ENCODE peak calls at places on chromosomes 16 and 17, in four cellular contexts. X is OCI-LY7, I is uterus, D is testis. G is an unnamed sample.

GRCh38 chr16:84043486-84044107 is 1.0 kb upstream of the SLC38A8 start:
- DNase-seq in X (no peak), I (no peak), D (no peak), G (no peak)

GRCh38 chr16:58638148-58639036 is 8.8 kb upstream of the CNOT1 start:
- DNase-seq in X (no peak), I (peak), D (peak), G (no peak)

GRCh38 chr16:17511340-17511739 is 40.6 kb upstream of the XYLT1 start:
- DNase-seq in X (no peak), I (no peak), D (no peak), G (no peak)

GRCh38 chr16:85568519-85568918 is 44.6 kb upstream of the GSE1 start:
- DNase-seq in X (no peak), I (no peak), D (peak), G (no peak)

GRCh38 chr16:85312642-85313540 is 200.6 kb upstream of the CIBAR2 start:
- DNase-seq in X (peak), I (no peak), D (peak), G (no peak)

GRCh38 chr17:559699-560378 is 154.8 kb downstream of the VPS53 start:
- DNase-seq in X (no peak), I (no peak), D (no peak), G (no peak)

GRCh38 chr17:67021196-67021595 is 23.2 kb upstream of the CACNG1 start:
- DNase-seq in X (no peak), I (no peak), D (no peak), G (no peak)

GRCh38 chr17:38333635-38334295 is 10.0 kb downstream of the GPR179 start:
- DNase-seq in X (peak), I (no peak), D (peak), G (peak)

GRCh38 chr17:33651631-33652030 is 358.5 kb upstream of the ASIC2 start:
- DNase-seq in X (no peak), I (no peak), D (no peak), G (no peak)

GRCh38 chr17:63698886-63699637 is 863 bp downstream of the LIMD2 start:
- DNase-seq in X (peak), I (peak), D (peak), G (peak)

GRCh38 chr17:55295411-55296170 is 30.8 kb downstream of the HLF start:
- DNase-seq in X (peak), I (peak), D (peak), G (peak)

GRCh38 chr17:12996357-12996756 is 21.5 kb downstream of the ELAC2 start:
- DNase-seq in X (no peak), I (no peak), D (no peak), G (no peak)

GRCh38 chr17:45139533-45139920 is 4.0 kb downstream of the ACBD4 start:
- DNase-seq in X (no peak), I (no peak), D (no peak), G (no peak)

GRCh38 chr16:89557230-89557935 is 3.1 kb upstream of the RPL13 start:
- DNase-seq in X (peak), I (peak), D (peak), G (peak)

GRCh38 chr17:6948562-6948961 is 47.3 kb upstream of the ALOX12 start:
- DNase-seq in X (no peak), I (no peak), D (no peak), G (no peak)

GRCh38 chr16:71771571-71771970 is 37.1 kb downstream of the AP1G1 start:
- DNase-seq in X (no peak), I (no peak), D (no peak), G (no peak)

GRCh38 chr17:61551255-61551742 is 39.7 kb downstream of the NACA2 start:
- DNase-seq in X (peak), I (no peak), D (no peak), G (peak)

GRCh38 chr17:37220609-37220953 is 155.2 kb upstream of the C17orf78 start:
- DNase-seq in X (peak), I (no peak), D (peak), G (peak)

GRCh38 chr17:60745544-60745943 is 67.9 kb downstream of the BCAS3 start:
- DNase-seq in X (no peak), I (no peak), D (no peak), G (no peak)

GRCh38 chr17:81394377-81394747 is 895 bp upstream of the BAHCC1 start:
- DNase-seq in X (no peak), I (no peak), D (no peak), G (no peak)

GRCh38 chr17:48575066-48575582 is 3.0 kb downstream of the HOXB4 start:
- DNase-seq in X (no peak), I (no peak), D (no peak), G (no peak)

GRCh38 chr16:2507052-2507678 is 6.6 kb upstream of the ATP6V0C start:
- DNase-seq in X (peak), I (no peak), D (no peak), G (peak)

GRCh38 chr17:39722965-39723848 is 7.1 kb downstream of the MIEN1 start:
- DNase-seq in X (no peak), I (no peak), D (no peak), G (peak)

GRCh38 chr17:76671912-76672262 is 28.3 kb upstream of the ST6GALNAC1 start:
- DNase-seq in X (no peak), I (no peak), D (no peak), G (no peak)

GRCh38 chr17:28878981-28879380 is 18.6 kb downstream of the FLOT2 start:
- DNase-seq in X (peak), I (no peak), D (peak), G (peak)

GRCh38 chr16:83344014-83344413 is 463.8 kb upstream of the HSBP1 start:
- DNase-seq in X (no peak), I (no peak), D (no peak), G (no peak)

DNA sequence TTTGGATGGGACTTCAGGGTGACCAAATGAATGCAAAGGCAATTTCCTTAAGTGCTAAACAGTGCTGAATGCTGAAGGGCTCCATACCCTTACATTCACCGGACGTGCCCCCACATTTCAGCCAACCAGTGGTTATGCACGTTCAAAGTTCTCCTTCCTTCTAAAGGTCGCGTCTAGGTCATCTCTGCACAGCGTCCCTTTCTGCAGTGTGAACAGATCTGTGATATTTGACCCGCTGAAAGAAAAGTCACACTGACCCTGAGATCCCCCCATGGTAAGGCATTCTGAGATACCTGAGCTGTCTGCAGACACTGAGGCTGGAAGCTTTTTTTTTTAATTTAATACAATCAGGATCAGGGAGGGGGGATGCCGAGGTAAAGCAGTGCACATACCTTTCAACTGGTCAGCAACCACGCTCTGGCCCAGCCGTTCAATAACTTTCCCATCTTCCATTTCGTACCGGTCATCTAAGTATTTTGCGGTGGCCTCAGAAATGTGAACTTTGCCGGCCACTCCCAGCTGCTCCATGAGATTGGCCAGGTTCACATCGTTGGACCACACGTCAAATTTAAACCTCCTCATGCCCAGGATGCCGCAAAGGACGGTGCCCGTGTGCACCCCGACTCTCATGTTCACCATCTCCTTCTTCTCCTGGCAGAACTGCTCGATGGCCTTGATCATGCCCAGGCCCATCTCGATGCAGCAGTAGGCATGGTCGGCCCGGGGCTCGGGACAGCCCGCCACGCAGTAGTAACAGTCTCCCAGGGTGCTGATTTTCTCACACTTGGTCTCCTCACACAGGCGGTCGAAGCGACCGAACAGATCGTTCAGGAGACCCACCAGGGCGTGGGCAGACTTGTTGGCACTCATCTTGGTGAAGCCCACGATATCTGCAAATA is 2.6 kb downstream of the ADCY9 start:
- DNase-seq in X (no peak), I (no peak), D (no peak), G (no peak)
- H3K4me3 ChIP-seq in X (no peak), I (peak), D (no peak), G (no peak)

GRCh38 chr16:24701521-24701951 is 27.9 kb upstream of the TNRC6A start:
- DNase-seq in X (no peak), I (no peak), D (no peak), G (no peak)

GRCh38 chr16:24698314-24698713 is 31.1 kb upstream of the TNRC6A start:
- DNase-seq in X (no peak), I (no peak), D (no peak), G (no peak)

GRCh38 chr16:24696699-24697098 is 32.8 kb upstream of the TNRC6A start:
- DNase-seq in X (no peak), I (no peak), D (no peak), G (no peak)

GRCh38 chr16:24699151-24699723 is 30.2 kb upstream of the TNRC6A start:
- DNase-seq in X (no peak), I (no peak), D (no peak), G (no peak)

DNA sequence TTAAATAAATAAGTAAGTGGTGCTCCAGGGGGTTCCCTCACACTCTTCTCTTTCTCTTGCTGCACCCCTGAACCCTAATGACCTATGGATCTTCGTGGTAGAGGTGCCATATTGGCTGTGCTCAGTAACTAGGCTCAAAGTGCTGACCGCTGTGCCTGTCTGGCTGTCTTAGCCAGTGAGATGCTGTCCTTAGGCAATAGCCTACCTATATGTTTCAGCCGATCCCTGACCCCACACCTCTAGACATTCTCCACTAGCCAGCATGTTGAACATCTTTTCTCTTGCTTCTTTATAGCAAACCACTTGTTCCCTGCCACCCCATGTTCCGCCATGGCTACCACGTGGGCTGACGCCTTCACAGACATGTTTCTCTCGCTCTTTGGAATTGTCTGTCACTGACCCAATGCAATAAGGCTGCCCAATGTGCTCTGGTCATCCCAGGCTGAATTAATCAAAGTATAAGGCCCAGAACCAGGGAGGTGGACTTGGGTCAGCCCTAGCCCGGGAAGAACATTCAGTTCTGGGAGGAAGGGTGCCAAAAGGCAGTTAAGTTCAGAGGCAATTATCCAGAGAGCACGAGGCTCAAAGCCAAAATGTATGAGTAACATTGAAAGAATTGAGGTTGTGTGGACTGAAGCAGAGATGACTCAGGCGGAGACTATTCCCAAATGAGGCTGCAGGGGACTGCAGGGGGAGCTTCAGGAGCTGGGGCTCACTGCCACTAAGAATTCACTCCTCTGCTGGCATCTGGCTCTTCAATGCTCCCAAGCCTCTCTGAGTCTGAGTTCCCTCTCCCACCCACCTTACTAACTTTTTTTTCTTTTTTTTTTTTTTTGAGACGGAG is 28.7 kb upstream of the TNRC6A start:
- DNase-seq in X (no peak), I (peak), D (peak), G (peak)
- TF ChIP-seq CTCF in X (no peak), I (peak), D (no peak), G (no peak)

GRCh38 chr17:17039911-17040310 is 2.3 kb upstream of the MPRIP start:
- DNase-seq in X (no peak), I (no peak), D (no peak), G (no peak)

GRCh38 chr17:17041571-17042380 is 481 bp upstream of the MPRIP start:
- DNase-seq in X (peak), I (peak), D (peak), G (peak)

GRCh38 chr17:17042851-17043667 is 802 bp downstream of the MPRIP start:
- DNase-seq in X (peak), I (peak), D (no peak), G (peak)

GRCh38 chr17:17042381-17042736 is at the start of gene MPRIP:
- DNase-seq in X (no peak), I (no peak), D (no peak), G (no peak)

GRCh38 chr17:17041018-17041521 is 1.2 kb upstream of the MPRIP start:
- DNase-seq in X (no peak), I (no peak), D (peak), G (no peak)
- H3K4me3 ChIP-seq in X (no peak), I (no peak), D (no peak), G (peak)

GRCh38 chr16:77223184-77223583 is 24.0 kb downstream of the SYCE1L start:
- DNase-seq in X (peak), I (no peak), D (peak), G (peak)
- TF ChIP-seq CTCF in X (peak), I (no peak), D (no peak), G (peak)

GRCh38 chr16:29824589-29825144 is 4.4 kb downstream of the MVP start:
- DNase-seq in X (no peak), I (no peak), D (no peak), G (no peak)
- H3K4me3 ChIP-seq in X (no peak), I (peak), D (no peak), G (no peak)